ENCODE peak calls at places on chromosomes 11 and 22, in seven cellular contexts. One of them, this sample, is unnamed.

GRCh38 chr11:118790357-118791014 is 478 bp downstream of the DDX6 start:
- DNase-seq in T-helper 9 cell: peak
- DNase-seq in upper lobe of right lung: no peak
- DNase-seq in posterior cingulate gyrus: peak
- DNase-seq in kidney: peak
- DNase-seq in amygdala: peak
- DNase-seq in GM12891: peak
- DNase-seq in this sample: no peak

GRCh38 chr22:36257308-36257707 is 4.4 kb downstream of the APOL1 start:
- DNase-seq in upper lobe of right lung: no peak
- DNase-seq in kidney: no peak
- DNase-seq in T-helper 9 cell: no peak
- DNase-seq in amygdala: no peak
- DNase-seq in GM12891: no peak
- DNase-seq in posterior cingulate gyrus: no peak
- DNase-seq in this sample: no peak

GRCh38 chr11:105265859-105266258 is 126.3 kb upstream of the CARD18 start:
- DNase-seq in T-helper 9 cell: no peak
- DNase-seq in kidney: no peak
- DNase-seq in amygdala: no peak
- DNase-seq in upper lobe of right lung: no peak
- DNase-seq in posterior cingulate gyrus: no peak
- DNase-seq in GM12891: no peak
- DNase-seq in this sample: no peak

GRCh38 chr11:556175-556699 is 4.3 kb downstream of the LMNTD2 start:
- DNase-seq in upper lobe of right lung: no peak
- DNase-seq in posterior cingulate gyrus: no peak
- DNase-seq in kidney: no peak
- DNase-seq in GM12891: no peak
- DNase-seq in amygdala: no peak
- DNase-seq in T-helper 9 cell: no peak
- DNase-seq in this sample: no peak

GRCh38 chr11:15493066-15493465 is 378.3 kb downstream of the INSC start:
- DNase-seq in posterior cingulate gyrus: no peak
- DNase-seq in amygdala: no peak
- DNase-seq in kidney: no peak
- DNase-seq in T-helper 9 cell: no peak
- DNase-seq in GM12891: no peak
- DNase-seq in upper lobe of right lung: no peak
- DNase-seq in this sample: no peak

GRCh38 chr11:61838501-61838900 is 10.4 kb downstream of the FADS2 start:
- DNase-seq in T-helper 9 cell: no peak
- DNase-seq in kidney: peak
- DNase-seq in amygdala: no peak
- DNase-seq in posterior cingulate gyrus: no peak
- DNase-seq in GM12891: no peak
- DNase-seq in upper lobe of right lung: no peak
- DNase-seq in this sample: no peak

GRCh38 chr11:77633856-77634425 is 3.7 kb downstream of the CLNS1A start:
- DNase-seq in T-helper 9 cell: no peak
- DNase-seq in amygdala: no peak
- DNase-seq in posterior cingulate gyrus: no peak
- DNase-seq in upper lobe of right lung: peak
- DNase-seq in GM12891: no peak
- DNase-seq in kidney: no peak
- DNase-seq in this sample: no peak

GRCh38 chr22:29382575-29383328 is 5.6 kb downstream of the AP1B1 start:
- DNase-seq in kidney: no peak
- DNase-seq in posterior cingulate gyrus: no peak
- DNase-seq in amygdala: no peak
- DNase-seq in GM12891: no peak
- DNase-seq in upper lobe of right lung: no peak
- DNase-seq in T-helper 9 cell: no peak
- DNase-seq in this sample: no peak

GRCh38 chr11:44286268-44286880 is 23.6 kb downstream of the ALX4 start:
- DNase-seq in amygdala: no peak
- DNase-seq in T-helper 9 cell: peak
- DNase-seq in upper lobe of right lung: no peak
- DNase-seq in kidney: no peak
- DNase-seq in posterior cingulate gyrus: peak
- DNase-seq in GM12891: peak
- DNase-seq in this sample: peak

GRCh38 chr11:75078233-75078632 is 18.4 kb downstream of the OR2AT4 start:
- DNase-seq in GM12891: no peak
- DNase-seq in amygdala: no peak
- DNase-seq in T-helper 9 cell: no peak
- DNase-seq in kidney: no peak
- DNase-seq in upper lobe of right lung: no peak
- DNase-seq in posterior cingulate gyrus: no peak
- DNase-seq in this sample: no peak